ENCODE peak calls at places on chromosomes 16 and 17, in seven cellular contexts. F is HCT116, H is H1, Q is K562, A is HepG2, Z is SK-N-SH, X is GM12878. M is an unnamed sample.

GRCh38 chr17:43385046-43385831 is 13.6 kb upstream of the ARL4D start:
- DNase-seq in H (no peak), F (no peak), Q (no peak), A (no peak), X (no peak), Z (no peak), M (no peak)

GRCh38 chr16:9212621-9213020 is 121.2 kb downstream of the HAPSTR1 start:
- DNase-seq in Z (peak), X (no peak), F (no peak), Q (no peak), H (no peak), A (no peak), M (no peak)

GRCh38 chr16:87267566-87267965 is 49.6 kb downstream of the C16orf95 start:
- DNase-seq in H (no peak), F (no peak), A (no peak), Z (no peak), Q (no peak), X (no peak), M (no peak)

GRCh38 chr17:1399366-1399678 is 700 bp downstream of the YWHAE start:
- DNase-seq in Q (no peak), F (no peak), X (no peak), Z (no peak), A (no peak), H (no peak), M (no peak)

GRCh38 chr16:80932725-80933124 is 74.0 kb downstream of the CMC2 start:
- DNase-seq in X (no peak), F (no peak), H (no peak), Z (peak), A (no peak), Q (no peak), M (no peak)

GRCh38 chr17:35568561-35568960 is 7.9 kb upstream of the SLFN14 start:
- DNase-seq in F (no peak), X (no peak), A (peak), Q (peak), H (no peak), Z (peak), M (peak)

GRCh38 chr16:74718741-74719610 is 18.3 kb upstream of the MLKL start:
- DNase-seq in A (no peak), H (no peak), F (no peak), X (no peak), Z (no peak), Q (no peak), M (no peak)

GRCh38 chr17:49715717-49716279 is 8.0 kb upstream of the SLC35B1 start:
- DNase-seq in Q (no peak), F (no peak), X (no peak), A (no peak), H (no peak), Z (no peak), M (no peak)

GRCh38 chr17:49018116-49018612 is 21.0 kb downstream of the IGF2BP1 start:
- DNase-seq in Z (no peak), A (no peak), Q (no peak), F (no peak), X (no peak), H (no peak), M (no peak)

GRCh38 chr17:59436900-59437299 is 105.4 kb downstream of the YPEL2 start:
- DNase-seq in Q (no peak), Z (no peak), F (no peak), H (no peak), A (no peak), X (no peak), M (no peak)

GRCh38 chr16:86411878-86412277 is 98.4 kb upstream of the FOXF1 start:
- DNase-seq in X (no peak), Z (no peak), F (no peak), Q (no peak), H (no peak), A (no peak), M (no peak)

GRCh38 chr17:21549107-21549687 is 143.1 kb upstream of the KCNJ18 start:
- DNase-seq in Z (no peak), X (no peak), H (no peak), Q (no peak), F (no peak), A (no peak), M (no peak)

GRCh38 chr16:11619327-11619851 is 32.7 kb upstream of the LITAF start:
- DNase-seq in Q (no peak), X (peak), A (no peak), Z (no peak), H (no peak), F (no peak), M (no peak)

GRCh38 chr17:45906927-45907622 is 12.7 kb downstream of the MAPT start:
- DNase-seq in H (no peak), X (no peak), A (no peak), Z (no peak), F (no peak), Q (no peak), M (no peak)

GRCh38 chr17:27384261-27384701 is 72.0 kb upstream of the KSR1 start:
- DNase-seq in Q (no peak), Z (no peak), A (no peak), X (no peak), F (no peak), H (no peak), M (peak)

GRCh38 chr16:87050142-87050541 is 267.1 kb downstream of the C16orf95 start:
- DNase-seq in X (no peak), Q (no peak), A (no peak), Z (no peak), H (no peak), F (no peak), M (no peak)

GRCh38 chr17:58335061-58335731 is 6.6 kb upstream of the TSPOAP1 start:
- DNase-seq in H (no peak), A (no peak), Q (peak), Z (no peak), X (no peak), F (no peak), M (no peak)

GRCh38 chr16:62077998-62078397 is 41.8 kb upstream of the CDH8 start:
- DNase-seq in H (peak), X (no peak), Z (peak), A (no peak), F (no peak), Q (no peak), M (no peak)

GRCh38 chr16:77569406-77569805 is 134.6 kb upstream of the ADAMTS18 start:
- DNase-seq in F (no peak), H (no peak), Q (no peak), A (no peak), X (no peak), Z (no peak), M (no peak)

GRCh38 chr17:37160940-37161339 is 212.2 kb downstream of the AATF start:
- DNase-seq in Z (no peak), H (no peak), F (no peak), Q (no peak), X (no peak), A (no peak), M (no peak)

GRCh38 chr16:7345423-7345822 is 12.8 kb downstream of the RBFOX1 start:
- DNase-seq in Z (peak), F (no peak), H (no peak), X (no peak), A (no peak), Q (no peak), M (no peak)

GRCh38 chr17:74383140-74383539 is 15.8 kb downstream of the GPR142 start:
- DNase-seq in Z (no peak), F (no peak), X (no peak), H (no peak), Q (no peak), A (no peak), M (no peak)

GRCh38 chr17:60134396-60135159 is 15.2 kb upstream of the CA4 start:
- DNase-seq in F (no peak), A (no peak), X (no peak), Q (peak), Z (peak), H (no peak), M (peak)

GRCh38 chr16:57476546-57477410 is 9.5 kb downstream of the DOK4 start:
- DNase-seq in H (no peak), Q (no peak), A (no peak), Z (peak), F (no peak), X (no peak), M (no peak)

GRCh38 chr17:41538565-41538991 is 10.5 kb upstream of the KRT19 start:
- DNase-seq in X (no peak), Q (no peak), Z (no peak), A (no peak), H (no peak), F (no peak), M (no peak)
- TF ChIP-seq JUND in X (no peak), Q (no peak), Z (no peak), A (no peak), H (no peak), F (no peak), M (no peak)

GRCh38 chr17:66945451-66945850 is 19.1 kb upstream of the CACNG4 start:
- DNase-seq in Q (no peak), A (no peak), F (no peak), H (no peak), Z (no peak), X (no peak), M (no peak)
- TF ChIP-seq JUND in Q (no peak), A (no peak), F (no peak), H (no peak), Z (no peak), X (no peak), M (no peak)

DNA sequence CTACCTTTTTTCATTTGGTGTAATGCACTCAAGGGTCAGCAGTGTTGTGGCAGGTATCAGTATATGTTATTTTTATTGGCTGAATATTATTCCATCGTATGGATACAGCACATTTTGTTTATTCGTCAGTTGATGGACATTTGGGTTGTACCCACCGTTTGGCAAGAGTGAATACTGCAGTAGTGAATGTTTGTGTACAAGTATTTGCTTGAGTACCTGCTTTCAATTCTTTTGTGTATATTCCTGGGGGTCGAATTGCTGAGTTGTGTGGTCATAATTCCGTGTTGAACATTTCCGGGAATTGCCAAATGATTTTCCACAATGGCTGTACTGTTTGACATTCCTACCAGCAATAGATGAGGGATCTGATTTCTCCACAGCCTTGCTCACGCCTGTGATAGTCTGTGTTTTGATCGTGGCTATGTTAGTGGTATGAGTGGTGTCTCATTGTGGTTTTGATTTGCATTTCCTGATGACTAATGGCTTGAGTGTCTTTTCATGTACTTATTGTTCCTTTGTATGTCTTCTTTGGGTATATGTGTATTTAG is 108.4 kb downstream of the OR1D5 start:
- DNase-seq in H (no peak), Z (no peak), X (no peak), F (peak), A (peak), Q (no peak), M (no peak)
- TF ChIP-seq JUND in H (no peak), Z (peak), X (no peak), F (peak), A (no peak), Q (no peak), M (no peak)

GRCh38 chr17:76268015-76268749 is 3.0 kb downstream of the UBALD2 start:
- DNase-seq in X (peak), Q (peak), F (no peak), A (no peak), Z (peak), H (no peak), M (no peak)
- TF ChIP-seq JUND in X (no peak), Q (peak), F (no peak), A (no peak), Z (no peak), H (no peak), M (no peak)

DNA sequence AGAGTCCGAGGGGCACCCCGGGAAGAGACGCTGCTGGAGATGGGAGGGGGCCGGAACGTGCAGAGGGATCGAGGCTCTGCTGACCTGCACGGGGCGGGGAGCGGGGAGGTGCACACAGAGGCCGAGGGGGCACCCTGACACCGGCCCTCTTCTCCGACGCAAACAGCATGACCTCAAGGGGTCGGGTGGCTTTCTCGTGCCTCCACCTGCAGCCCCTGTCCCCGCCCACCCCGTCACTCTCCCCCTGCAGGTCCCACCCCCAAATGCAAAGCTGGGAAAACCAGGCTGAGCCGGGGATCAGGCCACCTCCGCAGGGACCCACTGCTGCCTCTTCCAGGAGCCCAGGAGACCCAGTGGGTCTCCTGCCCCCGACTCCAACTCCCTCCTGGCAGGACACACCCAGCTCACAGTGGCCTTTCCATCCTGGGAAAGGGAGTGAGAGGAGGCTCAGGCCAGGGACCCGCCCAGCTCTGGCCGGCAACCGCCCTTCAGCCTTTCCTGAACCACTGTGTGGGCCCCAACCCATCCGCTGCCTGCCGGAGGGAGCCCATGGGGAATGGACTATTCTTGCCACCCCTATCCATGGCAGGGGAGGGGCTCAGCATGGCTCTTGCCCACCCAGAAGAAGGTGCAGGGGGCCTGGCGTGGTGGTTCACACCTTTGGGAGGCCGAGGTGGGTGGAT is 38.7 kb downstream of the CTU2 start:
- DNase-seq in F (no peak), X (no peak), Z (no peak), H (no peak), Q (no peak), A (no peak), M (no peak)
- TF ChIP-seq JUND in F (no peak), X (no peak), Z (no peak), H (no peak), Q (no peak), A (no peak), M (no peak)

GRCh38 chr17:41529491-41529915 is 1.4 kb upstream of the KRT19 start:
- DNase-seq in F (no peak), A (no peak), H (no peak), X (no peak), Q (peak), Z (peak), M (peak)
- TF ChIP-seq JUND in F (no peak), A (no peak), H (no peak), X (no peak), Q (no peak), Z (no peak), M (no peak)